ENCODE peak calls at places on chromosomes 4 and X, in eight cellular contexts. X is AML-193; U is activated effector memory CD4-positive, alpha-beta T cell treated with anti-CD3 and anti-CD28 coated beads, Interleukin-2, amount 50 U/mL, for 16 hours; Q is fibroblast of lung; R is T-helper 2 cell; K is NCI-H2081; O is NCI-H510A; L is activated CD8-positive, alpha-beta memory T cell treated with anti-CD3 and anti-CD28 coated beads for 48 hours. P is an unnamed sample.

GRCh38 chr4:153383131-153383530 is 38.6 kb downstream of the MND1 start:
- DNase-seq in X (no peak), U (no peak), Q (peak), R (no peak), K (no peak), O (no peak), L (no peak), P (no peak)

GRCh38 chr4:100034265-100034664 is 84.2 kb upstream of the H2AZ1 start:
- DNase-seq in X (no peak), U (no peak), Q (no peak), R (no peak), K (no peak), O (no peak), L (no peak), P (no peak)

GRCh38 chrX:104343408-104344129 is 88.8 kb upstream of the ESX1 start:
- DNase-seq in X (peak), U (peak), Q (peak), R (no peak), K (peak), O (no peak), L (peak), P (no peak)

GRCh38 chr4:108473163-108473720 is 147.1 kb upstream of the RPL34 start:
- DNase-seq in X (no peak), U (no peak), Q (no peak), R (no peak), K (no peak), O (no peak), L (no peak), P (peak)

GRCh38 chr4:143386812-143387211 is 50.1 kb downstream of the GAB1 start:
- DNase-seq in X (no peak), U (no peak), Q (peak), R (no peak), K (no peak), O (no peak), L (no peak), P (no peak)

GRCh38 chrX:142251665-142252064 is 46.6 kb upstream of the MAGEC2 start:
- DNase-seq in X (no peak), U (no peak), Q (no peak), R (no peak), K (no peak), O (no peak), L (no peak), P (no peak)

GRCh38 chrX:39750246-39750790 is 347.4 kb downstream of the BCOR start:
- DNase-seq in X (peak), U (no peak), Q (no peak), R (no peak), K (no peak), O (no peak), L (no peak), P (no peak)

GRCh38 chrX:19183777-19184485 is 61.7 kb upstream of the ADGRG2 start:
- DNase-seq in X (no peak), U (no peak), Q (peak), R (no peak), K (no peak), O (no peak), L (no peak), P (no peak)

GRCh38 chrX:2550288-2551020 is 49.7 kb upstream of the DHRSX start:
- DNase-seq in X (no peak), U (no peak), Q (no peak), R (no peak), K (no peak), O (no peak), L (no peak), P (peak)

GRCh38 chr4:48038666-48039065 is 22.1 kb downstream of the NIPAL1 start:
- DNase-seq in X (no peak), U (no peak), Q (no peak), R (no peak), K (no peak), O (no peak), L (no peak), P (no peak)

GRCh38 chr4:73139245-73139644 is 69.7 kb upstream of the COX18 start:
- DNase-seq in X (no peak), U (no peak), Q (peak), R (no peak), K (no peak), O (no peak), L (no peak), P (no peak)

GRCh38 chr4:29326816-29327215 is 1393.4 kb upstream of the PCDH7 start:
- DNase-seq in X (no peak), U (no peak), Q (peak), R (no peak), K (peak), O (no peak), L (no peak), P (peak)

GRCh38 chrX:148500428-148501120 is at the start of gene AFF2:
- DNase-seq in X (peak), U (peak), Q (peak), R (peak), K (no peak), O (peak), L (no peak), P (peak)

GRCh38 chrX:15877380-15877779 is 22.8 kb upstream of the AP1S2 start:
- DNase-seq in X (no peak), U (no peak), Q (peak), R (no peak), K (no peak), O (no peak), L (no peak), P (no peak)

GRCh38 chr4:74531952-74532794 is 87.2 kb downstream of the AREG start:
- DNase-seq in X (peak), U (no peak), Q (peak), R (no peak), K (no peak), O (no peak), L (no peak), P (peak)

GRCh38 chrX:28590394-28590793 is 3.1 kb downstream of the IL1RAPL1 start:
- DNase-seq in X (no peak), U (no peak), Q (peak), R (no peak), K (no peak), O (no peak), L (no peak), P (no peak)

GRCh38 chr4:148205481-148205880 is 236.7 kb downstream of the NR3C2 start:
- DNase-seq in X (no peak), U (no peak), Q (no peak), R (no peak), K (no peak), O (no peak), L (no peak), P (peak)

GRCh38 chr4:10115657-10116624 is 658 bp downstream of the WDR1 start:
- DNase-seq in X (peak), U (peak), Q (peak), R (peak), K (peak), O (peak), L (no peak), P (peak)

GRCh38 chr4:169397762-169398161 is 127.0 kb upstream of the SH3RF1 start:
- DNase-seq in X (no peak), U (no peak), Q (peak), R (no peak), K (no peak), O (peak), L (no peak), P (peak)

GRCh38 chr4:1033840-1034551 is 22.6 kb downstream of the FGFRL1 start:
- DNase-seq in X (no peak), U (no peak), Q (peak), R (no peak), K (no peak), O (no peak), L (no peak), P (no peak)

GRCh38 chr4:61950625-61951024 is 750.5 kb downstream of the ADGRL3 start:
- DNase-seq in X (no peak), U (no peak), Q (no peak), R (no peak), K (no peak), O (no peak), L (no peak), P (no peak)

GRCh38 chr4:140049024-140049923 is 104.7 kb downstream of the MAML3 start:
- DNase-seq in X (peak), U (peak), Q (peak), R (no peak), K (peak), O (peak), L (no peak), P (peak)

GRCh38 chr4:112515278-112516075 is 503 bp downstream of the NEUROG2 start:
- DNase-seq in X (no peak), U (peak), Q (peak), R (no peak), K (peak), O (no peak), L (no peak), P (peak)

GRCh38 chr4:156974264-156974663 is 2.7 kb upstream of the PDGFC start:
- DNase-seq in X (no peak), U (no peak), Q (peak), R (no peak), K (no peak), O (no peak), L (no peak), P (no peak)

GRCh38 chr4:8832130-8832930 is 39.3 kb downstream of the HMX1 start:
- DNase-seq in X (no peak), U (no peak), Q (no peak), R (no peak), K (no peak), O (no peak), L (no peak), P (no peak)

GRCh38 chr4:142846729-142847606 is 867 bp upstream of the INPP4B start:
- DNase-seq in X (no peak), U (peak), Q (peak), R (peak), K (peak), O (peak), L (peak), P (peak)

GRCh38 chr4:151994429-151994828 is 233.6 kb upstream of the GATB start:
- DNase-seq in X (no peak), U (no peak), Q (no peak), R (no peak), K (no peak), O (no peak), L (no peak), P (no peak)

GRCh38 chr4:87425711-87426110 is 3.3 kb downstream of the NUDT9 start:
- DNase-seq in X (no peak), U (no peak), Q (no peak), R (no peak), K (no peak), O (no peak), L (no peak), P (no peak)